ENCODE peak calls at places on chromosomes 7 and 10, in ten cellular contexts. V is upper lobe of right lung, I is fibroblast of lung, E is GM12865, N is brain microvascular endothelial cell, B is prostate gland, Z is uterus, W is SK-N-SH, F is heart right ventricle, D is BJ. R is an unnamed sample.

GRCh38 chr7:79722217-79722616 is 268.8 kb upstream of the MAGI2 start:
- DNase-seq in V (no peak), I (no peak), E (no peak), N (no peak), B (no peak), Z (no peak), W (no peak), F (no peak), D (no peak), R (no peak)

GRCh38 chr7:2477447-2478386 is 1.5 kb upstream of the GRIFIN start:
- DNase-seq in V (peak; percentile 85), I (peak; percentile 45), E (peak; percentile 56), N (peak; percentile 36), B (peak; percentile 51), Z (no peak), W (peak; percentile 100), F (peak; percentile 77), D (no peak), R (peak; percentile 70)

GRCh38 chr10:133261726-133262325 is 14.8 kb downstream of the ADAM8 start:
- DNase-seq in V (peak; percentile 95), I (peak; percentile 50), E (peak; percentile 89), N (peak; percentile 48), B (peak; percentile 89), Z (peak; percentile 87), W (peak; percentile 98), F (peak; percentile 93), D (no peak), R (peak; percentile 88)

GRCh38 chr10:102814873-102815661 is 22.1 kb downstream of the CYP17A1 start:
- DNase-seq in V (peak; percentile 84), I (peak; percentile 72), E (no peak), N (peak; percentile 76), B (peak; percentile 52), Z (peak; percentile 81), W (peak; percentile 31), F (peak; percentile 84), D (no peak), R (peak; percentile 78)

GRCh38 chr10:24197319-24197718 is 11.6 kb upstream of the KIAA1217 start:
- DNase-seq in V (no peak), I (no peak), E (no peak), N (no peak), B (no peak), Z (no peak), W (no peak), F (no peak), D (no peak), R (no peak)

GRCh38 chr10:106401161-106401560 is 763.3 kb downstream of the SORCS1 start:
- DNase-seq in V (no peak), I (no peak), E (no peak), N (no peak), B (no peak), Z (no peak), W (no peak), F (no peak), D (no peak), R (no peak)

GRCh38 chr10:77774940-77775391 is 137.4 kb upstream of the KCNMA1 start:
- DNase-seq in V (no peak), I (peak; percentile 65), E (no peak), N (peak; percentile 12), B (no peak), Z (no peak), W (no peak), F (no peak), D (no peak), R (no peak)

GRCh38 chr10:117373848-117374505 is 1.3 kb downstream of the PDZD8 start:
- DNase-seq in V (peak; percentile 79), I (peak; percentile 49), E (peak; percentile 40), N (no peak), B (peak; percentile 25), Z (peak; percentile 38), W (peak; percentile 47), F (no peak), D (no peak), R (peak; percentile 49)

GRCh38 chr7:16693601-16694318 is 47.8 kb downstream of the BZW2 start:
- DNase-seq in V (no peak), I (no peak), E (no peak), N (peak; percentile 18), B (no peak), Z (no peak), W (no peak), F (no peak), D (no peak), R (no peak)

GRCh38 chr7:1586827-1587705 is 17.2 kb upstream of the PSMG3 start:
- DNase-seq in V (no peak), I (no peak), E (no peak), N (no peak), B (no peak), Z (no peak), W (peak; percentile 97), F (no peak), D (no peak), R (no peak)

GRCh38 chr7:22183522-22184280 is 173.3 kb downstream of the RAPGEF5 start:
- DNase-seq in V (no peak), I (no peak), E (no peak), N (no peak), B (no peak), Z (no peak), W (no peak), F (no peak), D (no peak), R (no peak)

GRCh38 chr7:155362380-155363145 is 64.9 kb downstream of the INSIG1 start:
- DNase-seq in V (peak; percentile 37), I (no peak), E (no peak), N (no peak), B (no peak), Z (no peak), W (no peak), F (no peak), D (no peak), R (peak; percentile 12)

DNA sequence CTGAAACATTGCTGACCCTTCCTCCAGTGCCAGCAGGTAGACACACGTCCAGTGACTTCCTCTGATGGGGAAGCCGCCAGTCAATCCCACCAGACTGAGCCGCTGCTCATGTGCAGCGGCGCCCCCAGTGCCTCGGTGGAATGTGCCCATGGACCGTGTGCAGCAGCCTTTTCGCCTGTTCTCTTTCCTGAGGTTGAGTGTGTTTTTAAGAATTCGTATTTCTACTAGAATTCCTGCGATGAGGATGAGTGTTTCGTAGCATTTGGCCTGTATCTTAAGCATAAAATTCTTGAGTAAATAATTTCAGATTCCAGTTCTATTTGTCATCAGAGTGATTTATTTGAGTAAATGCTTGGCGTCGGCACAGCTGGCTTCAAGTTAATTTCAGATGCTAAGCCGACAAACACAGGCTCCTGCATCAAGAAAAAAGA is 35.4 kb downstream of the BNIP3 start:
- DNase-seq in V (peak; percentile 47), I (peak; percentile 95), E (no peak), N (peak; percentile 76), B (no peak), Z (no peak), W (no peak), F (no peak), D (peak; percentile 41), R (no peak)
- TF ChIP-seq CTCF in V (no peak), I (no peak), E (no peak), N (peak; percentile 17), B (no peak), Z (no peak), W (no peak), F (no peak), D (no peak), R (no peak)

GRCh38 chr7:95716357-95717122 is 55.8 kb upstream of the DYNC1I1 start:
- DNase-seq in V (no peak), I (no peak), E (no peak), N (no peak), B (no peak), Z (no peak), W (no peak), F (no peak), D (no peak), R (no peak)

GRCh38 chr7:95723583-95724180 is 48.7 kb upstream of the DYNC1I1 start:
- DNase-seq in V (no peak), I (peak; percentile 36), E (peak; percentile 38), N (peak; percentile 48), B (peak; percentile 17), Z (no peak), W (peak; percentile 72), F (no peak), D (peak; percentile 4), R (no peak)

GRCh38 chr7:95715274-95715673 is 57.1 kb upstream of the DYNC1I1 start:
- DNase-seq in V (no peak), I (no peak), E (peak; percentile 18), N (no peak), B (no peak), Z (no peak), W (no peak), F (no peak), D (no peak), R (no peak)

GRCh38 chr7:95718556-95719410 is 53.6 kb upstream of the DYNC1I1 start:
- DNase-seq in V (no peak), I (no peak), E (peak; percentile 17), N (no peak), B (no peak), Z (no peak), W (peak; percentile 29), F (no peak), D (no peak), R (no peak)
- TF ChIP-seq CTCF in V (peak; percentile 29), I (peak; percentile 54), E (peak; percentile 28), N (peak; percentile 25), B (no peak), Z (no peak), W (peak; percentile 66), F (peak; percentile 41), D (peak; percentile 26), R (peak; percentile 7)

DNA sequence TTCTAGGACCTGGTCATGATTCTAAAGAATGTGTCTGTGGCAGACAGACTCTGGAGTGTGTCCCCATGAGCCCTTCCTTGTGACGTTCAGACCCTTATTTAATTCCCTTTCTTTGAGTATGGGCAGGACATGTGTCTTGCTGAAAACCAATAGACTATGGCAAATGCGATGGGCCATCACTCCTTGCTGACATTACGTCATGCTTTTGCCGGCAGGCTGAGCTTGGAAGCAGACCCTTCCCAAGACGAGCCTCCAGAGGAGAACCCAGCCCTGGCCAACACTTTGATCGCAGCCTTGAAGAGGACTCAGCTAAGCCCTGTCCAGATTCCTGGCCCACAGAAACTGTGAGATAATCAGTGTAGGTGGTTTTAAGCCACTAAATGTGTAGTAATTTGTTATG is 18.4 kb upstream of the TMEM236 start:
- DNase-seq in V (no peak), I (no peak), E (no peak), N (no peak), B (peak; percentile 2), Z (no peak), W (no peak), F (no peak), D (no peak), R (no peak)
- TF ChIP-seq CTCF in V (no peak), I (no peak), E (no peak), N (no peak), B (no peak), Z (no peak), W (no peak), F (no peak), D (no peak), R (no peak)

DNA sequence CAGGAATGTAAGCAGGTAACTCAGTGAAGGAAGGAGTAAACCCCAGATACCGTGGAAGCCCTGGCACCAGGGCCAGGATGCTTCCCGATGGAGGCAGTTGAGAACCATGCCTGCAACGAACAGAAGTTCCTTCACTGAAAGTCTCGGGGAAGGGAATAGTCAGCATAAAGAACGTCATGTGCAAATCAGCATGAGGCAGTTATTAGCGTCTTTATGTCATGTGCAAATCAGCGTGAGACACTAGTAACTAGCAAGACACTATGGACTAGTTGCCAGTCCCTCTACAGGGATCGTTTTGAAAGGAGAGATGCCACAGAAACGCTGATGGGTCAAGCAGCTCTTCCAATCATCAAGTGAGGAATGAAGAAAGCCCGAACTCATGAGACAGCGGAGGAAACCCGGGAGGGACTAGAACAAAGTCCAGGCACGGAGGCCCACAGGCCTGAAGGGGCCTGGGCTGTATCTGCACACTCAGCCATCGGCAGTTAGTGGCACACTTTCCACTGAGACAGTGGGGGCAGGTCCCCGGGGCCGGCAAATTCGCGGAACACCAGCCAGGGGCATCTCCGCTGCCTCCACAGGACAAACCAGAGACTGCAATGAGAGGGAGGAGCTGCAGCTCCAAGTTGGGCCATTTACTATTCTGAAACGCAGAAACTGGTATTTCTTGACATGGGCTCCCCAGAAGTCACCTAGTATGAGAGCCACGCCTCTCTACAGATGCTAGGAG is 109.6 kb downstream of the SFMBT2 start:
- DNase-seq in V (no peak), I (no peak), E (no peak), N (no peak), B (no peak), Z (no peak), W (peak; percentile 57), F (no peak), D (no peak), R (no peak)
- TF ChIP-seq CTCF in V (peak; percentile 15), I (peak; percentile 38), E (no peak), N (peak; percentile 35), B (no peak), Z (no peak), W (no peak), F (peak; percentile 16), D (no peak), R (no peak)